ENCODE peak calls at places on chromosomes 2 and 18, in four cellular contexts. One of them, this sample, is unnamed.

GRCh38 chr18:62784966-62785413 is 69.6 kb downstream of the PHLPP1 start:
- DNase-seq in transverse colon: no peak
- DNase-seq in IMR-90: peak
- DNase-seq in breast epithelium: no peak
- DNase-seq in this sample: no peak

GRCh38 chr2:121321476-121321875 is 36.5 kb upstream of the TFCP2L1 start:
- DNase-seq in transverse colon: no peak
- DNase-seq in IMR-90: no peak
- DNase-seq in breast epithelium: no peak
- DNase-seq in this sample: peak

GRCh38 chr18:72867721-72868665 is at the start of gene NETO1:
- DNase-seq in IMR-90: no peak
- DNase-seq in breast epithelium: no peak
- DNase-seq in transverse colon: no peak
- DNase-seq in this sample: no peak

GRCh38 chr2:6103949-6104348 is 411.8 kb downstream of the SOX11 start:
- DNase-seq in IMR-90: no peak
- DNase-seq in breast epithelium: no peak
- DNase-seq in transverse colon: no peak
- DNase-seq in this sample: no peak

GRCh38 chr2:121386707-121387106 is 101.7 kb upstream of the TFCP2L1 start:
- DNase-seq in transverse colon: no peak
- DNase-seq in breast epithelium: no peak
- DNase-seq in IMR-90: peak
- DNase-seq in this sample: no peak

GRCh38 chr18:79603321-79604204 is 76.0 kb upstream of the CTDP1 start:
- DNase-seq in transverse colon: peak
- DNase-seq in breast epithelium: no peak
- DNase-seq in IMR-90: no peak
- DNase-seq in this sample: peak

GRCh38 chr18:74623047-74623816 is 25.6 kb downstream of the ZNF407 start:
- DNase-seq in breast epithelium: no peak
- DNase-seq in transverse colon: no peak
- DNase-seq in IMR-90: peak
- DNase-seq in this sample: no peak

GRCh38 chr18:39348757-39349156 is 1783.2 kb upstream of the CELF4 start:
- DNase-seq in breast epithelium: no peak
- DNase-seq in IMR-90: no peak
- DNase-seq in transverse colon: no peak
- DNase-seq in this sample: no peak

GRCh38 chr18:39571511-39571910 is 2005.9 kb upstream of the CELF4 start:
- DNase-seq in IMR-90: peak
- DNase-seq in breast epithelium: no peak
- DNase-seq in transverse colon: no peak
- DNase-seq in this sample: no peak

GRCh38 chr2:165055081-165055879 is 100.0 kb upstream of the SLC38A11 start:
- DNase-seq in IMR-90: peak
- DNase-seq in transverse colon: no peak
- DNase-seq in breast epithelium: no peak
- DNase-seq in this sample: no peak

GRCh38 chr2:65227035-65227470 is 578 bp upstream of the ACTR2 start:
- DNase-seq in transverse colon: peak
- DNase-seq in breast epithelium: no peak
- DNase-seq in IMR-90: no peak
- DNase-seq in this sample: no peak

GRCh38 chr2:100246163-100247145 is 75.8 kb downstream of the LONRF2 start:
- DNase-seq in transverse colon: no peak
- DNase-seq in breast epithelium: no peak
- DNase-seq in IMR-90: no peak
- DNase-seq in this sample: no peak

GRCh38 chr2:218570850-218571249 is 2.2 kb downstream of the CNOT9 start:
- DNase-seq in transverse colon: no peak
- DNase-seq in breast epithelium: no peak
- DNase-seq in IMR-90: peak
- DNase-seq in this sample: no peak

GRCh38 chr2:71631411-71631931 is 178.1 kb downstream of the DYSF start:
- DNase-seq in breast epithelium: peak
- DNase-seq in IMR-90: no peak
- DNase-seq in transverse colon: no peak
- DNase-seq in this sample: no peak

GRCh38 chr2:60364441-60364840 is 189.0 kb downstream of the BCL11A start:
- DNase-seq in breast epithelium: no peak
- DNase-seq in IMR-90: no peak
- DNase-seq in transverse colon: no peak
- DNase-seq in this sample: peak

GRCh38 chr2:219522111-219523030 is 8.1 kb downstream of the ASIC4 start:
- DNase-seq in transverse colon: no peak
- DNase-seq in breast epithelium: no peak
- DNase-seq in IMR-90: peak
- DNase-seq in this sample: no peak

GRCh38 chr2:101921319-101921960 is 70.3 kb upstream of the IL1R2 start:
- DNase-seq in transverse colon: no peak
- DNase-seq in breast epithelium: no peak
- DNase-seq in IMR-90: no peak
- DNase-seq in this sample: no peak

GRCh38 chr2:189581354-189582139 is 961 bp upstream of the SLC40A1 start:
- DNase-seq in transverse colon: peak
- DNase-seq in breast epithelium: no peak
- DNase-seq in IMR-90: no peak
- DNase-seq in this sample: no peak

GRCh38 chr18:46563317-46563716 is 93.7 kb downstream of the LOXHD1 start:
- DNase-seq in breast epithelium: no peak
- DNase-seq in transverse colon: no peak
- DNase-seq in IMR-90: no peak
- DNase-seq in this sample: no peak

GRCh38 chr2:9240745-9241144 is 34.1 kb downstream of the ASAP2 start:
- DNase-seq in breast epithelium: no peak
- DNase-seq in IMR-90: no peak
- DNase-seq in transverse colon: no peak
- DNase-seq in this sample: no peak

GRCh38 chr2:127573771-127574170 is 38.3 kb downstream of the MYO7B start:
- DNase-seq in transverse colon: no peak
- DNase-seq in IMR-90: no peak
- DNase-seq in breast epithelium: no peak
- DNase-seq in this sample: peak

GRCh38 chr2:88807237-88807962 is 115.9 kb downstream of the RPIA start:
- DNase-seq in breast epithelium: no peak
- DNase-seq in IMR-90: no peak
- DNase-seq in transverse colon: no peak
- DNase-seq in this sample: no peak

GRCh38 chr2:43007901-43008300 is 215.5 kb upstream of the HAAO start:
- DNase-seq in transverse colon: no peak
- DNase-seq in IMR-90: no peak
- DNase-seq in breast epithelium: peak
- DNase-seq in this sample: peak

GRCh38 chr2:55581875-55582547 is 35.4 kb downstream of the PPP4R3B start:
- DNase-seq in transverse colon: peak
- DNase-seq in IMR-90: peak
- DNase-seq in breast epithelium: no peak
- DNase-seq in this sample: no peak

GRCh38 chr2:213016984-213017351 is 134.4 kb downstream of the IKZF2 start:
- DNase-seq in transverse colon: no peak
- DNase-seq in breast epithelium: no peak
- DNase-seq in IMR-90: peak
- DNase-seq in this sample: no peak

GRCh38 chr2:38178142-38178541 is 102.2 kb upstream of the CYP1B1 start:
- DNase-seq in breast epithelium: peak
- DNase-seq in IMR-90: no peak
- DNase-seq in transverse colon: no peak
- DNase-seq in this sample: peak

GRCh38 chr2:212919238-212919637 is 232.2 kb downstream of the IKZF2 start:
- DNase-seq in transverse colon: no peak
- DNase-seq in IMR-90: no peak
- DNase-seq in breast epithelium: no peak
- DNase-seq in this sample: no peak

GRCh38 chr2:68643011-68643873 is at the start of gene PROKR1:
- DNase-seq in IMR-90: no peak
- DNase-seq in transverse colon: peak
- DNase-seq in breast epithelium: no peak
- DNase-seq in this sample: no peak

DNA sequence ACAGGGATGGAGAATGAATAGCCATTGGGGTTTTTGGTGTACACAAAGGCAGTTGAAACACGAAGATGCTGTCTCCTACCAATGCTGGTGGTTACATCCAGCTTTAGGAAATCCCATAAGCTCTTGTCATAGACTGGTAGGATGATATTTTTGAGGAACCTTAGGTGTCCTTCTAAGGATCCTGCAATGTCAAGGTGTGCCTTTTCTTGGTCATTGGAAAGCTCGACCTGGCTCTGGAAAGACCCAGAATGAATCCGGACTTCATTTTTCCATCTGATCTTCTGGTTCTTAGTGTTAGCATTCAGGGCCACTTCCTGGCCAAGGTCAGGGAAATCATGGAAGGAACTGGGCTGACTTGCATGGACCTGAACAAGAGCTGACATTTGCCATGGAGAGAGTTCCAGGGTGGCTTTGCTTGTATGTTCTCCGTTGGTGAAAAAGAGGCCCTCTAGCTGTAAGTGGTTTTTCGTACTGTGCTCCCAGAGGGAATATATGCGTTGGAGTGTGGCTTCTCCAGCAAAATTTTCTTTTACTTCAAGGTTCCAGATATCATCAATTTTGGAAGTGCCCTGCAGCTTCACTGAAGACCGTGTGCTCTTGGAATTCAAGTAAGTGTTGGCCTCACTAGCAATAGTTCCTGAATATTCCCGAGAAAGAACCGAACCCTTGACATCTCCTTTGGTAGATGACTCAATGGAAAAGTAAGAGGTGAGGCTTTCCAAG is 38.0 kb downstream of the APOB start:
- DNase-seq in IMR-90: no peak
- DNase-seq in breast epithelium: no peak
- DNase-seq in transverse colon: no peak
- DNase-seq in this sample: no peak
- TF ChIP-seq CTCF in IMR-90: no peak
- TF ChIP-seq CTCF in breast epithelium: no peak
- TF ChIP-seq CTCF in transverse colon: no peak
- TF ChIP-seq CTCF in this sample: no peak

GRCh38 chr2:96923810-96924774 is 54.2 kb upstream of the SEMA4C start:
- DNase-seq in IMR-90: no peak
- DNase-seq in transverse colon: no peak
- DNase-seq in breast epithelium: no peak
- DNase-seq in this sample: no peak
- H3K4me3 ChIP-seq in IMR-90: no peak
- H3K4me3 ChIP-seq in transverse colon: no peak
- H3K4me3 ChIP-seq in breast epithelium: no peak
- H3K4me3 ChIP-seq in this sample: no peak

GRCh38 chr2:120238728-120239487 is 13.7 kb upstream of the RALB start:
- DNase-seq in IMR-90: peak
- DNase-seq in transverse colon: peak
- DNase-seq in breast epithelium: no peak
- DNase-seq in this sample: no peak

GRCh38 chr2:120237491-120237902 is 14.3 kb upstream of the TMEM185B start:
- DNase-seq in IMR-90: peak
- DNase-seq in breast epithelium: no peak
- DNase-seq in transverse colon: peak
- DNase-seq in this sample: no peak

GRCh38 chr2:120240901-120241429 is 11.7 kb upstream of the RALB start:
- DNase-seq in breast epithelium: no peak
- DNase-seq in IMR-90: no peak
- DNase-seq in transverse colon: no peak
- DNase-seq in this sample: no peak

GRCh38 chr2:120241709-120242108 is 10.9 kb upstream of the RALB start:
- DNase-seq in transverse colon: no peak
- DNase-seq in IMR-90: no peak
- DNase-seq in breast epithelium: no peak
- DNase-seq in this sample: no peak

GRCh38 chr2:120239488-120240287 is 13.0 kb upstream of the RALB start:
- DNase-seq in IMR-90: peak
- DNase-seq in transverse colon: peak
- DNase-seq in breast epithelium: peak
- DNase-seq in this sample: no peak
- TF ChIP-seq POLR2A in IMR-90: no peak
- TF ChIP-seq POLR2A in transverse colon: no peak
- TF ChIP-seq POLR2A in breast epithelium: no peak
- TF ChIP-seq POLR2A in this sample: no peak

GRCh38 chr18:8536922-8537321 is 72.3 kb upstream of the RAB12 start:
- DNase-seq in IMR-90: no peak
- DNase-seq in breast epithelium: no peak
- DNase-seq in transverse colon: no peak
- DNase-seq in this sample: no peak

GRCh38 chr18:8538935-8539334 is 70.3 kb upstream of the RAB12 start:
- DNase-seq in breast epithelium: no peak
- DNase-seq in transverse colon: no peak
- DNase-seq in IMR-90: no peak
- DNase-seq in this sample: no peak

GRCh38 chr18:8537400-8537799 is 71.8 kb upstream of the RAB12 start:
- DNase-seq in IMR-90: no peak
- DNase-seq in breast epithelium: no peak
- DNase-seq in transverse colon: no peak
- DNase-seq in this sample: no peak

GRCh38 chr18:8536226-8536625 is 73.0 kb upstream of the RAB12 start:
- DNase-seq in breast epithelium: no peak
- DNase-seq in IMR-90: no peak
- DNase-seq in transverse colon: no peak
- DNase-seq in this sample: no peak
- TF ChIP-seq CTCF in breast epithelium: no peak
- TF ChIP-seq CTCF in IMR-90: no peak
- TF ChIP-seq CTCF in transverse colon: no peak
- TF ChIP-seq CTCF in this sample: no peak